ENCODE peak calls at places on chromosomes 1 and 21, in four cellular contexts. W, Q, Y and O are unnamed samples.
A peak's percentile ranks its signal among the peaks of the same experiment; 100 is the strongest.

GRCh38 chr1:14602131-14602530 is 3.6 kb downstream of the KAZN start:
- DNase-seq in W (no peak), Q (no peak), Y (peak; percentile 37), O (no peak)

GRCh38 chr1:244450597-244451538 is 841 bp downstream of the ADSS2 start:
- DNase-seq in W (peak; percentile 55), Q (no peak), Y (peak; percentile 62), O (no peak)

GRCh38 chr1:106268070-106268469 is 788.4 kb upstream of the PRMT6 start:
- DNase-seq in W (no peak), Q (no peak), Y (no peak), O (no peak)

GRCh38 chr1:214581785-214582184 is 21.2 kb upstream of the CENPF start:
- DNase-seq in W (no peak), Q (no peak), Y (no peak), O (no peak)

GRCh38 chr21:15430023-15430422 is 299.8 kb upstream of the USP25 start:
- DNase-seq in W (no peak), Q (no peak), Y (no peak), O (no peak)

GRCh38 chr1:82086739-82087138 is 286.0 kb downstream of the ADGRL2 start:
- DNase-seq in W (no peak), Q (no peak), Y (no peak), O (no peak)

GRCh38 chr1:198175418-198176170 is 18.8 kb downstream of the NEK7 start:
- DNase-seq in W (no peak), Q (no peak), Y (no peak), O (no peak)

GRCh38 chr1:29500041-29500440 is 263.7 kb downstream of the PTPRU start:
- DNase-seq in W (no peak), Q (no peak), Y (no peak), O (no peak)

GRCh38 chr1:115238336-115239147 is 99.5 kb downstream of the NGF start:
- DNase-seq in W (no peak), Q (no peak), Y (no peak), O (no peak)

GRCh38 chr1:10494754-10495474 is 20.2 kb downstream of the PEX14 start:
- DNase-seq in W (peak; percentile 84), Q (peak; percentile 88), Y (peak; percentile 84), O (peak; percentile 75)

GRCh38 chr21:16945580-16945979 is 567.3 kb upstream of the CXADR start:
- DNase-seq in W (no peak), Q (no peak), Y (no peak), O (no peak)

GRCh38 chr1:12305377-12305776 is 75.5 kb downstream of the VPS13D start:
- DNase-seq in W (no peak), Q (no peak), Y (no peak), O (no peak)

GRCh38 chr1:2979191-2980072 is 41.8 kb upstream of the ACTRT2 start:
- DNase-seq in W (no peak), Q (no peak), Y (peak; percentile 11), O (no peak)

GRCh38 chr1:210817385-210818275 is 316.3 kb downstream of the KCNH1 start:
- DNase-seq in W (no peak), Q (no peak), Y (no peak), O (no peak)

GRCh38 chr1:90045853-90046563 is 51.1 kb downstream of the ZNF326 start:
- DNase-seq in W (peak; percentile 33), Q (no peak), Y (peak; percentile 39), O (no peak)

GRCh38 chr21:44714905-44715304 is 3.5 kb upstream of the TSPEAR start:
- DNase-seq in W (no peak), Q (no peak), Y (peak; percentile 2), O (no peak)
- TF ChIP-seq GABPA in W (no peak), Q (no peak), Y (no peak), O (no peak)

DNA sequence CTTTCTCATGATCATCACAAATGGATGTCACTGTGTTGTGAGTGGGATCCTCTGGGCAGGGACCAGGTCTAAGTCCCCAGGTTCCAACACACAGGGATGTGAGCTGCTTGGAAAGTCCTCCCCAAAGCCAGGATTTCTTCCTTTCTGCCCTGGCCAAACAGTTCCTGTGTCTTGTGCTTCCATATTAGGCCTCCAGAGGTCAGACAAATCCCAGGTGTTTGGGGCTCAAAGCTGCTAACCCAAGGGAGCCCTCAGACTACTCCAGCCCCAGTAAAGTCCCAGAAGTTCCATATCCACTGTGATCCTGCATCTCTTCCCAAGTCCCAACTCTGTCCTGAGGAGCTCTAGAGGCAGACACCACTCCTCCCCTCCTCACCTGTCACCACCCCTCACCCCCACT is 27.7 kb upstream of the MAGOH start:
- DNase-seq in W (peak; percentile 35), Q (no peak), Y (no peak), O (no peak)
- TF ChIP-seq CTCF in W (peak; percentile 55), Q (peak; percentile 23), Y (peak; percentile 37), O (no peak)

GRCh38 chr1:64242895-64243756 is 39.7 kb downstream of the UBE2U start:
- DNase-seq in W (peak; percentile 10), Q (no peak), Y (peak; percentile 41), O (no peak)
- TF ChIP-seq GABPA in W (no peak), Q (no peak), Y (no peak), O (no peak)

DNA sequence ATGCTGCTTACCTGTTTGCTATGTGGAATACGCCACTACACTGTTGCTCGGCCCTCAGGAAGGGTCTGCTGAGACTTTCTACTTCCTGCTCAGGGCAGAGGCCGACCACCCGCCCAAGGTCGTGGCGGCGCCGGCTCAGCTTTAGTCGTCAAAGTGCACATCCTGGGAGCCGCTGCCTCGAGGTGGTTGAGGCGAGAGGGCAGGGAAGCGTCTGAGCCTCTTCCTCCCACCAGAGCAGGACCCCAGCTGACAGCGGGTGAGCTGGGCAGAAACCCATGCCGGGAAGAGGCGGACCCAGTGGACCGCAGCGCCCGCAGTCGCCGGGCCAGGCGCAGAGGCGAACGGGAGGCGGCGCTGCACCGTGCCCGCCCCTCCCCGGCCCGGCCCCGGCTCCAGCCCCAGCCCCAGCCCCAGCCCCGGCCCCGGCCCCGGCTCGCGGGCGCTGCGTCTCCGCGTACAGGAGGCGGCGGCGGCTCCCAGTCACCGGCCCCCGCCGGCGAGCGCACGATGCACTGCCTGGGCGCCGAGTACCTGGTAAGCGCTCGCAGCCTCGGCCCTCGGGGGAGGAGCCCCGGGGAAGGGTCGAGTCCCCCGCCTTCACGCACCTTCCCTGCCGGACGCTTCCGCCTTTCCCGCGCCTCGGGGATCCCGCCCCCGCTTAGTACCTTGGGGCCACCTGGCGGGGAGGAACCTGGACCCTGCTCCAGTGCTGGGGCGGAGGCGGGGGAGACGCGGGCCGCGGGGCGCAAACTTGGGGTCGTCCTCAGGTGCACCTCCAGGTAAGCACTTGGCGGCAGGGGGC is at the start of gene SLC44A3:
- DNase-seq in W (no peak), Q (no peak), Y (peak; percentile 88), O (no peak)
- TF ChIP-seq CTCF in W (no peak), Q (no peak), Y (peak; percentile 28), O (no peak)

GRCh38 chr1:206101351-206101750 is 15.8 kb downstream of the AVPR1B start:
- DNase-seq in W (no peak), Q (no peak), Y (no peak), O (no peak)

GRCh38 chr1:206100226-206100780 is 16.9 kb downstream of the AVPR1B start:
- DNase-seq in W (no peak), Q (no peak), Y (no peak), O (peak; percentile 51)

GRCh38 chr1:206094024-206094423 is 23.2 kb downstream of the AVPR1B start:
- DNase-seq in W (no peak), Q (no peak), Y (no peak), O (no peak)

GRCh38 chr1:206102292-206102936 is 14.8 kb downstream of the AVPR1B start:
- DNase-seq in W (no peak), Q (no peak), Y (no peak), O (peak; percentile 64)

DNA sequence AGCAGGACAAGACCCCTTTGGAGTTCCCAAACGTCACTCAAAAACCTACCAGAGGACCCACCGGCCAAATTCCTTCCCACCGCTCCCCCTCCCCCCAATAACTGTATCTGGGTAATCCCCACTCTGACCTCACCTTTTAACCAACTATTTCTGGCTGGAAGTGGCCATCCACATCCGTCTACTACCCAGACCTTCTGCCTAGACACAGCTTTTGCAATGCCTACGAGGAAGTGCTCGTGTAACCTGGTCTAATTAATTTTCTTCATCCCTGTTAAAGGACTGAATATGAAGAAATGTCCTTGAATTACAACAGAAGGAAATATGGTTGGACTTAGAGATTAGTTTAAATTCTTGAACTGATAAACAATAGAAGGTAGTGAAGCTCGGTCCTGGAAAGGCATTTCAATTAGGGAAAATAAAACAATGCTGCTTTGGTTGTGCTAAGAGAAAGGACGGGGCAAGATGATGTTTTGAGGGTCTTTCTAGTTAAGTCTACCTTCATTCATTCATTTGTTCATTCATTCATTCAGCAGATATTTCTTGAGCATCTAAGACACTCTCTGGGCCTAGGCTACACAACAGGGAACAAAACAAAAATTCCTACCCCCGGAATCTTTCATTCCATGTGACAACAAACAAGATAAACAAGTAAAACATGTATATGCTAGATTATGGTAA is 18.8 kb downstream of the AVPR1B start:
- DNase-seq in W (no peak), Q (no peak), Y (no peak), O (peak; percentile 49)
- TF ChIP-seq GABPA in W (no peak), Q (no peak), Y (no peak), O (no peak)

DNA sequence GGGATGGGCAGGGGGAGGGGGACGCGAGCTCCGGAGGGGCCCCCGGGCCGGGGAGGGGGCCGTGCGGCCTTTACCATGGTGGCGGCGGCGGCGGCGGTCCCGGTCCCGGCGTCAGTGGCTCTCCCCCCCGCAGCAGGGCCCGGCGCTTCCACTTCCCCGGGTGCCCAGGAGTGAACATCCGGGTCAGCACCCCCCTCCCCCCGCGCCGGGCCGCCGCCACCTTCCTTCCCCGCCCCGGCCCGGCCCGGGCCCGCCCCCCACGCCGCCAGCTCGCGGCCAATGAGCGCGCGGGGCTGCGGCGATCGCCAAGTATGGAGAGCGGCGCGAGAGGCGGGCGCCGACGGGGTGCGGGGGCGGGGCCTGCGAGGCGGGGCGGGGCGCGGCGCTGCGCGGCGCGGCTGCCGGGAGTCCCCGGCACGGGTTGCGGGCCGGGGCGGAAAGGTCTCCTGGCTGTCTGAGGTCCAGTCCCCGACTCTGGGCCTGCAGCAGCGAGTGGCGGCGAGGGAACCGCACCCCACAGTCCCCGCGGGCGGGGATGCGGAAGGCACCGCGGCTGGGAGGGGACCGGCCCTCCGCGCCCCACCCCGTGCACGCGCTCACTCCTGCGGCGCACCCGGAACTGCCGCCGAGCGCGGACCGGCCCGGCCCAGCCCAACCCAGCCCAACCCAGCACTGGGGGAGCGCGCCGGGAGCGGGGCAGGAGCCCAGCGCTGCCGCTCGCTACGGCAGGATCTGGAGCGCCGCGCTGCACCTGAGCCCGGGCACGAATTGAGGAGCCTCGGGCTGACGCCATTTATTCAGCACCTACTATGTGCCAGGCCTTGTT is at the start of gene CAPZB:
- DNase-seq in W (peak; percentile 98), Q (no peak), Y (peak; percentile 99), O (peak; percentile 90)
- TF ChIP-seq CTCF in W (no peak), Q (no peak), Y (no peak), O (no peak)